ENCODE peak calls at places on chromosomes 5 and 9, in four cellular contexts. N, V, O and R are unnamed samples.

GRCh38 chr5:175593794-175594193 is 64.1 kb upstream of the HRH2 start:
- DNase-seq in N (no peak), V (no peak), O (no peak), R (no peak)

GRCh38 chr9:129010267-129010975 is 17.7 kb downstream of the SH3GLB2 start:
- DNase-seq in O (no peak), V (no peak), N (no peak), R (no peak)

GRCh38 chr5:15598294-15598902 is 98.4 kb downstream of the FBXL7 start:
- DNase-seq in N (no peak), V (peak; percentile 22), O (no peak), R (peak; percentile 59)

GRCh38 chr9:126965541-126966428 is 51.2 kb downstream of the RALGPS1 start:
- DNase-seq in N (peak; percentile 73), V (no peak), O (no peak), R (peak; percentile 57)

GRCh38 chr5:67267522-67268232 is 71.1 kb upstream of the CD180 start:
- DNase-seq in V (no peak), N (peak; percentile 14), O (no peak), R (no peak)

GRCh38 chr5:403995-404394 is 39.0 kb upstream of the EXOC3 start:
- DNase-seq in N (no peak), V (no peak), O (no peak), R (no peak)

GRCh38 chr9:99020786-99021436 is 77.2 kb downstream of the COL15A1 start:
- DNase-seq in N (no peak), O (no peak), V (no peak), R (no peak)

GRCh38 chr9:129665008-129665771 is at the start of gene PRRX2:
- DNase-seq in N (peak; percentile 92), V (peak; percentile 67), O (no peak), R (peak; percentile 63)

GRCh38 chr5:107364443-107365096 is 306.2 kb downstream of the EFNA5 start:
- DNase-seq in V (no peak), N (no peak), O (peak; percentile 32), R (no peak)

GRCh38 chr5:616342-617039 is 4.4 kb downstream of the CEP72 start:
- DNase-seq in N (no peak), O (no peak), V (peak; percentile 40), R (no peak)

GRCh38 chr5:61752588-61752987 is 420.5 kb downstream of the ZSWIM6 start:
- DNase-seq in V (no peak), N (no peak), O (no peak), R (no peak)

GRCh38 chr5:72465601-72466563 is 41.3 kb downstream of the ZNF366 start:
- DNase-seq in O (peak; percentile 92), V (no peak), N (no peak), R (no peak)

GRCh38 chr5:6704361-6704851 is 8.8 kb upstream of the TENT4A start:
- DNase-seq in O (no peak), V (no peak), N (no peak), R (no peak)

DNA sequence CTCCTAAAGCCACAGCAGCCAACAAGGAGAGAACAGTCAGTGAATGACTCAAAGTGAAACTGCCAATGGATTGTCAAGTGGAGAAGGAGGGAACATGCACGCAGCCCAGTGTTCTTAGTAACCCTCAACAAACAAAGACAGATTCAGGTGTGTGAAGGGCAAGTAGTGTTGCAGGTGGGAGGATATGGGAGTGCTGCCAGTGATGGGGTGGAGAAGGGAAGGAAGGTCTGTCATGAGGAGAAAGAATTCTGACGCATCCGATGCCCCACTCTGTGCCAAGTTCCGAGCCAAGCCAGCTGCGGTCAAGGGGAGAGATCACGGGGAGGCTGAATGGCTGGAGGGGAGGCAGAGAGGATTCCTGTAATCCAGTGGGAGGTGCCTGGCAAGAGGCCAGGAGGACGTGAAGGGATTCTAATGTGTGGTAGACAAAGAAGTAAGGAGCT is 56.5 kb downstream of the CAST start:
- DNase-seq in O (no peak), V (no peak), N (no peak), R (no peak)
- TF ChIP-seq USF1 in O (no peak), V (no peak), N (no peak), R (no peak)

DNA sequence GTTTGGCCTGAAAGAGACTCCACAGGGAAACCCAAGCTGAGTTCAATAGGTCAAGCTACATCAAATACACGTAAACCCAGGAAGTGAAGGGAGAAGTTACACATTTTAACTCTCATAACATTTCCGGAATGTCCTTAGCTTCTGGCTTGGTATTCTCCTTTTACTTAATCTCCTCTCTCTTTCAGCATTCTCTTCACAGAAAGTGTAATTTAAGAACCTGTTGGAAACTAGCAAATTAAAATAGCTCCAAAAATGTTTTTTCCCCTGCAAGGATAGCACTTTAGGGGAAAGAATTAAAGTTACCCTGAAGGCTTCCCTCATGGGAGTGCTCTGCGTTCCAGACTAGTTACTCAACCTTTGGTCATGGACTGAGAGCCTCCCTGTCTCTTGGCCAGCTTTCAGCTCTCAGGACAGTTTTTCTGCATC is 292.7 kb upstream of the TARS1 start:
- DNase-seq in O (no peak), V (no peak), N (no peak), R (no peak)
- TF ChIP-seq USF1 in O (no peak), V (no peak), N (no peak), R (no peak)

GRCh38 chr9:107782381-107782780 is 292.8 kb upstream of the KLF4 start:
- DNase-seq in V (no peak), N (no peak), O (no peak), R (no peak)
- TF ChIP-seq USF1 in V (no peak), N (no peak), O (no peak), R (no peak)

GRCh38 chr5:134594336-134594735 is 38.3 kb downstream of the SAR1B start:
- DNase-seq in N (no peak), V (no peak), O (no peak), R (no peak)
- TF ChIP-seq USF1 in N (no peak), V (no peak), O (no peak), R (no peak)

GRCh38 chr5:177023247-177023703 is 779 bp downstream of the ZNF346 start:
- DNase-seq in N (peak; percentile 41), V (peak; percentile 20), O (no peak), R (no peak)

GRCh38 chr5:177022386-177023246 is at the start of gene ZNF346:
- DNase-seq in V (peak; percentile 95), O (peak; percentile 65), N (peak; percentile 97), R (peak; percentile 91)

GRCh38 chr5:177027665-177028064 is 5.2 kb downstream of the ZNF346 start:
- DNase-seq in V (no peak), O (no peak), N (no peak), R (no peak)

GRCh38 chr5:177024559-177024958 is 2.1 kb downstream of the ZNF346 start:
- DNase-seq in N (no peak), V (no peak), O (no peak), R (no peak)

DNA sequence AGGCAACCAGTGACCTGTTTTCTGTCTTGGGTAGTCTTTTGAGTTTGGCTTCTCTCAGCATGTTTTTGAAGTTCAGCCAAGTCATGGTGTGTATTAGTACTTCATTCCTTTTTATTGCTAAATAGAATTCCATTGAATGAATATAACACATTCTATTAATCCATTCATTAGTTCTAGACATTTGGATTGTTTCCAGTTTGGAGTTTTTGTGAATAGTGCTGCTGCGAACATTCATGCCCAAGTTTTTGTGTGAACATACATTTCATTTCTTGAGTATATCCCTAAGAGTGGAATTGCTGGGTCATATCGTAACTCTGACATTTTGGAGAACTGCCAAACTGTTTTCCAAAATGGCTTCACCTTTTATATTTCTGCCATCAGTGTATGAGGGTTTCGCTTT is 2.6 kb downstream of the ZNF346 start:
- DNase-seq in N (no peak), O (no peak), V (no peak), R (no peak)
- TF ChIP-seq USF1 in N (no peak), O (no peak), V (no peak), R (no peak)